ENCODE peak calls at places on chromosomes 3 and 15, in five cellular contexts. X is MM.1S, F is NCI-H774, K is T-helper 1 cell, D is HuH-7. P is an unnamed sample.

GRCh38 chr3:32640939-32641725 is 43.9 kb upstream of the CNOT10 start:
- DNase-seq in X (no peak), F (no peak), K (no peak), D (no peak), P (no peak)

GRCh38 chr3:66472313-66473134 is 28.3 kb downstream of the LRIG1 start:
- DNase-seq in X (no peak), F (no peak), K (no peak), D (no peak), P (no peak)

GRCh38 chr3:110344897-110345767 is 726.5 kb upstream of the NECTIN3 start:
- DNase-seq in X (no peak), F (no peak), K (no peak), D (peak), P (no peak)

GRCh38 chr3:54949491-54950044 is 21.7 kb upstream of the LRTM1 start:
- DNase-seq in X (no peak), F (no peak), K (no peak), D (no peak), P (no peak)

GRCh38 chr3:186888569-186888968 is 41.8 kb upstream of the ST6GAL1 start:
- DNase-seq in X (no peak), F (no peak), K (no peak), D (no peak), P (peak)

GRCh38 chr3:105823149-105823866 is 45.5 kb downstream of the CBLB start:
- DNase-seq in X (no peak), F (no peak), K (no peak), D (no peak), P (peak)

GRCh38 chr3:85838921-85839320 is 880.1 kb downstream of the CADM2 start:
- DNase-seq in X (no peak), F (no peak), K (no peak), D (no peak), P (no peak)

GRCh38 chr3:50167069-50167781 is 12.1 kb downstream of the SEMA3F start:
- DNase-seq in X (no peak), F (no peak), K (no peak), D (no peak), P (no peak)

GRCh38 chr15:51163843-51164242 is 69.1 kb upstream of the TNFAIP8L3 start:
- DNase-seq in X (no peak), F (no peak), K (no peak), D (no peak), P (peak)

GRCh38 chr3:71425491-71426071 is 157.9 kb downstream of the FOXP1 start:
- DNase-seq in X (no peak), F (no peak), K (no peak), D (no peak), P (peak)

GRCh38 chr15:34514251-34514760 is 69.1 kb downstream of the GOLGA8B start:
- DNase-seq in X (peak), F (no peak), K (no peak), D (peak), P (peak)

GRCh38 chr3:57737840-57738239 is 18.3 kb upstream of the SLMAP start:
- DNase-seq in X (no peak), F (no peak), K (no peak), D (no peak), P (no peak)

GRCh38 chr3:170711786-170712185 is 125.9 kb upstream of the SLC7A14 start:
- DNase-seq in X (no peak), F (no peak), K (no peak), D (no peak), P (no peak)

GRCh38 chr15:41512512-41513281 is 930 bp downstream of the LTK start:
- DNase-seq in X (no peak), F (no peak), K (no peak), D (no peak), P (peak)

GRCh38 chr3:52461874-52462273 is 6.5 kb downstream of the NISCH start:
- DNase-seq in X (no peak), F (no peak), K (no peak), D (no peak), P (no peak)

GRCh38 chr15:43911235-43911661 is 84.4 kb downstream of the WDR76 start:
- DNase-seq in X (no peak), F (no peak), K (no peak), D (no peak), P (peak)

GRCh38 chr3:29239377-29239776 is 41.5 kb upstream of the RBMS3 start:
- DNase-seq in X (no peak), F (no peak), K (no peak), D (no peak), P (no peak)

GRCh38 chr3:70021267-70021666 is 21.7 kb downstream of the SAMMSON start:
- DNase-seq in X (no peak), F (no peak), K (no peak), D (no peak), P (no peak)

GRCh38 chr3:172679599-172679998 is 31.3 kb downstream of the NCEH1 start:
- DNase-seq in X (no peak), F (no peak), K (no peak), D (no peak), P (no peak)

GRCh38 chr3:59873576-59874230 is 823.9 kb upstream of the CFAP20DC start:
- DNase-seq in X (no peak), F (no peak), K (no peak), D (no peak), P (no peak)

GRCh38 chr3:40847571-40847992 is 322.8 kb downstream of the ZNF621 start:
- DNase-seq in X (no peak), F (no peak), K (no peak), D (peak), P (peak)

GRCh38 chr15:63372753-63373152 is 8.9 kb downstream of the CA12 start:
- DNase-seq in X (no peak), F (no peak), K (no peak), D (no peak), P (no peak)

GRCh38 chr3:126315916-126316514 is 41.2 kb downstream of the KLF15 start:
- DNase-seq in X (no peak), F (no peak), K (no peak), D (no peak), P (no peak)

GRCh38 chr3:134815519-134815918 is 20.5 kb downstream of the EPHB1 start:
- DNase-seq in X (no peak), F (no peak), K (no peak), D (no peak), P (peak)

GRCh38 chr15:79402136-79402535 is 30.0 kb upstream of the MINAR1 start:
- DNase-seq in X (no peak), F (no peak), K (no peak), D (no peak), P (no peak)

GRCh38 chr3:147395975-147396708 is 10.2 kb downstream of the ZIC4 start:
- DNase-seq in X (no peak), F (no peak), K (no peak), D (no peak), P (no peak)

GRCh38 chr15:94075349-94075748 is 156.0 kb upstream of the MCTP2 start:
- DNase-seq in X (no peak), F (no peak), K (no peak), D (no peak), P (no peak)

GRCh38 chr3:20696393-20697045 is 510.5 kb upstream of the SGO1 start:
- DNase-seq in X (no peak), F (no peak), K (no peak), D (no peak), P (no peak)

GRCh38 chr3:197253243-197253947 is 45.0 kb downstream of the DLG1 start:
- DNase-seq in X (no peak), F (no peak), K (no peak), D (no peak), P (no peak)

GRCh38 chr15:73951044-73951561 is 24.8 kb downstream of the LOXL1 start:
- DNase-seq in X (peak), F (no peak), K (peak), D (peak), P (peak)

GRCh38 chr3:138768126-138768525 is 66.6 kb downstream of the PIK3CB start:
- DNase-seq in X (no peak), F (no peak), K (no peak), D (no peak), P (no peak)

GRCh38 chr3:61358364-61358763 is 107.1 kb upstream of the FHIT start:
- DNase-seq in X (peak), F (peak), K (no peak), D (no peak), P (peak)

P was measured in myocyte.